ENCODE peak calls at places on chromosome 12, in four cellular contexts. One of them, this sample, is unnamed.

GRCh38 chr12:41621288-41621687 is 433.2 kb downstream of the PDZRN4 start:
- DNase-seq in fibroblast of the aortic adventitia: no peak
- DNase-seq in activated naive CD8-positive, alpha-beta T cell treated with anti-CD3 and anti-CD28 coated beads, Interleukin-2, amount 50 U/mL, for 24 hours: no peak
- DNase-seq in IMR-90: no peak
- DNase-seq in this sample: no peak

GRCh38 chr12:6953417-6954315 is 2.5 kb downstream of the PTPN6 start:
- DNase-seq in activated naive CD8-positive, alpha-beta T cell treated with anti-CD3 and anti-CD28 coated beads, Interleukin-2, amount 50 U/mL, for 24 hours: peak; percentile 90
- DNase-seq in fibroblast of the aortic adventitia: no peak
- DNase-seq in IMR-90: no peak
- DNase-seq in this sample: peak; percentile 78

GRCh38 chr12:33223956-33224355 is 215.7 kb downstream of the SYT10 start:
- DNase-seq in fibroblast of the aortic adventitia: no peak
- DNase-seq in activated naive CD8-positive, alpha-beta T cell treated with anti-CD3 and anti-CD28 coated beads, Interleukin-2, amount 50 U/mL, for 24 hours: no peak
- DNase-seq in IMR-90: no peak
- DNase-seq in this sample: no peak

GRCh38 chr12:86698581-86698980 is 442.4 kb upstream of the MGAT4C start:
- DNase-seq in fibroblast of the aortic adventitia: peak; percentile 52
- DNase-seq in IMR-90: peak; percentile 42
- DNase-seq in activated naive CD8-positive, alpha-beta T cell treated with anti-CD3 and anti-CD28 coated beads, Interleukin-2, amount 50 U/mL, for 24 hours: no peak
- DNase-seq in this sample: no peak

GRCh38 chr12:88383405-88383804 is 196.9 kb downstream of the KITLG start:
- DNase-seq in fibroblast of the aortic adventitia: no peak
- DNase-seq in activated naive CD8-positive, alpha-beta T cell treated with anti-CD3 and anti-CD28 coated beads, Interleukin-2, amount 50 U/mL, for 24 hours: no peak
- DNase-seq in IMR-90: no peak
- DNase-seq in this sample: no peak

GRCh38 chr12:103839893-103840292 is 1.1 kb downstream of the NT5DC3 start:
- DNase-seq in fibroblast of the aortic adventitia: no peak
- DNase-seq in activated naive CD8-positive, alpha-beta T cell treated with anti-CD3 and anti-CD28 coated beads, Interleukin-2, amount 50 U/mL, for 24 hours: no peak
- DNase-seq in IMR-90: no peak
- DNase-seq in this sample: no peak

GRCh38 chr12:126747530-126748149 is 1519.3 kb upstream of the TMEM132C start:
- DNase-seq in IMR-90: no peak
- DNase-seq in activated naive CD8-positive, alpha-beta T cell treated with anti-CD3 and anti-CD28 coated beads, Interleukin-2, amount 50 U/mL, for 24 hours: peak; percentile 57
- DNase-seq in fibroblast of the aortic adventitia: peak; percentile 22
- DNase-seq in this sample: no peak

GRCh38 chr12:92506891-92507290 is 195.9 kb upstream of the PLEKHG7 start:
- DNase-seq in activated naive CD8-positive, alpha-beta T cell treated with anti-CD3 and anti-CD28 coated beads, Interleukin-2, amount 50 U/mL, for 24 hours: no peak
- DNase-seq in IMR-90: no peak
- DNase-seq in fibroblast of the aortic adventitia: no peak
- DNase-seq in this sample: no peak

GRCh38 chr12:77485961-77486579 is 344.6 kb upstream of the NAV3 start:
- DNase-seq in IMR-90: no peak
- DNase-seq in fibroblast of the aortic adventitia: no peak
- DNase-seq in activated naive CD8-positive, alpha-beta T cell treated with anti-CD3 and anti-CD28 coated beads, Interleukin-2, amount 50 U/mL, for 24 hours: no peak
- DNase-seq in this sample: no peak

GRCh38 chr12:90280033-90280432 is 571.4 kb upstream of the ATP2B1 start:
- DNase-seq in IMR-90: peak; percentile 62
- DNase-seq in fibroblast of the aortic adventitia: peak; percentile 25
- DNase-seq in activated naive CD8-positive, alpha-beta T cell treated with anti-CD3 and anti-CD28 coated beads, Interleukin-2, amount 50 U/mL, for 24 hours: no peak
- DNase-seq in this sample: no peak

GRCh38 chr12:16359512-16360491 is 12.4 kb downstream of the MGST1 start:
- DNase-seq in fibroblast of the aortic adventitia: peak; percentile 67
- DNase-seq in IMR-90: peak; percentile 47
- DNase-seq in activated naive CD8-positive, alpha-beta T cell treated with anti-CD3 and anti-CD28 coated beads, Interleukin-2, amount 50 U/mL, for 24 hours: peak; percentile 27
- DNase-seq in this sample: no peak

GRCh38 chr12:128971802-128972201 is 118.5 kb downstream of the GLT1D1 start:
- DNase-seq in activated naive CD8-positive, alpha-beta T cell treated with anti-CD3 and anti-CD28 coated beads, Interleukin-2, amount 50 U/mL, for 24 hours: no peak
- DNase-seq in fibroblast of the aortic adventitia: no peak
- DNase-seq in IMR-90: no peak
- DNase-seq in this sample: no peak

GRCh38 chr12:52370906-52371608 is 3.8 kb upstream of the KRT85 start:
- DNase-seq in fibroblast of the aortic adventitia: peak; percentile 90
- DNase-seq in activated naive CD8-positive, alpha-beta T cell treated with anti-CD3 and anti-CD28 coated beads, Interleukin-2, amount 50 U/mL, for 24 hours: no peak
- DNase-seq in IMR-90: peak; percentile 46
- DNase-seq in this sample: no peak

GRCh38 chr12:66154776-66155175 is 15.0 kb downstream of the TMBIM4 start:
- DNase-seq in IMR-90: peak; percentile 61
- DNase-seq in fibroblast of the aortic adventitia: peak; percentile 61
- DNase-seq in activated naive CD8-positive, alpha-beta T cell treated with anti-CD3 and anti-CD28 coated beads, Interleukin-2, amount 50 U/mL, for 24 hours: no peak
- DNase-seq in this sample: no peak

GRCh38 chr12:52539024-52539820 is 13.7 kb downstream of the KRT71 start:
- DNase-seq in activated naive CD8-positive, alpha-beta T cell treated with anti-CD3 and anti-CD28 coated beads, Interleukin-2, amount 50 U/mL, for 24 hours: no peak
- DNase-seq in fibroblast of the aortic adventitia: peak; percentile 19
- DNase-seq in IMR-90: peak; percentile 20
- DNase-seq in this sample: no peak

GRCh38 chr12:113403435-113404415 is at the start of gene SDS:
- DNase-seq in fibroblast of the aortic adventitia: peak; percentile 79
- DNase-seq in activated naive CD8-positive, alpha-beta T cell treated with anti-CD3 and anti-CD28 coated beads, Interleukin-2, amount 50 U/mL, for 24 hours: no peak
- DNase-seq in IMR-90: peak; percentile 24
- DNase-seq in this sample: no peak

GRCh38 chr12:71194657-71195056 is 36.9 kb upstream of the TSPAN8 start:
- DNase-seq in activated naive CD8-positive, alpha-beta T cell treated with anti-CD3 and anti-CD28 coated beads, Interleukin-2, amount 50 U/mL, for 24 hours: no peak
- DNase-seq in IMR-90: no peak
- DNase-seq in fibroblast of the aortic adventitia: peak; percentile 90
- DNase-seq in this sample: no peak

GRCh38 chr12:114166360-114166759 is 200.2 kb upstream of the RBM19 start:
- DNase-seq in activated naive CD8-positive, alpha-beta T cell treated with anti-CD3 and anti-CD28 coated beads, Interleukin-2, amount 50 U/mL, for 24 hours: no peak
- DNase-seq in fibroblast of the aortic adventitia: peak; percentile 42
- DNase-seq in IMR-90: peak; percentile 60
- DNase-seq in this sample: no peak

GRCh38 chr12:73833746-73834145 is 703.9 kb upstream of the ATXN7L3B start:
- DNase-seq in IMR-90: no peak
- DNase-seq in activated naive CD8-positive, alpha-beta T cell treated with anti-CD3 and anti-CD28 coated beads, Interleukin-2, amount 50 U/mL, for 24 hours: no peak
- DNase-seq in fibroblast of the aortic adventitia: no peak
- DNase-seq in this sample: no peak

GRCh38 chr12:13376627-13377373 is 180.3 kb downstream of the EMP1 start:
- DNase-seq in IMR-90: no peak
- DNase-seq in fibroblast of the aortic adventitia: no peak
- DNase-seq in activated naive CD8-positive, alpha-beta T cell treated with anti-CD3 and anti-CD28 coated beads, Interleukin-2, amount 50 U/mL, for 24 hours: no peak
- DNase-seq in this sample: no peak

GRCh38 chr12:49335955-49336644 is 888 bp downstream of the C1QL4 start:
- DNase-seq in fibroblast of the aortic adventitia: no peak
- DNase-seq in IMR-90: no peak
- DNase-seq in activated naive CD8-positive, alpha-beta T cell treated with anti-CD3 and anti-CD28 coated beads, Interleukin-2, amount 50 U/mL, for 24 hours: no peak
- DNase-seq in this sample: no peak

GRCh38 chr12:81758421-81759214 is 532 bp downstream of the PPFIA2 start:
- DNase-seq in IMR-90: no peak
- DNase-seq in fibroblast of the aortic adventitia: peak; percentile 13
- DNase-seq in activated naive CD8-positive, alpha-beta T cell treated with anti-CD3 and anti-CD28 coated beads, Interleukin-2, amount 50 U/mL, for 24 hours: peak; percentile 16
- DNase-seq in this sample: peak; percentile 74

GRCh38 chr12:75724913-75725312 is 213.5 kb upstream of the KRR1 start:
- DNase-seq in IMR-90: peak; percentile 92
- DNase-seq in activated naive CD8-positive, alpha-beta T cell treated with anti-CD3 and anti-CD28 coated beads, Interleukin-2, amount 50 U/mL, for 24 hours: no peak
- DNase-seq in fibroblast of the aortic adventitia: peak; percentile 97
- DNase-seq in this sample: no peak